ENCODE peak calls at places on chromosomes 16 and 17, in six cellular contexts. V, L, J, M, T and B are unnamed samples.

GRCh38 chr17:81959362-81960129 is 1.4 kb downstream of the NOTUM start:
- DNase-seq in T (peak; percentile 64), L (peak; percentile 65), J (peak; percentile 82), M (peak; percentile 40), V (peak; percentile 76), B (peak; percentile 52)

GRCh38 chr16:4734730-4735575 is 616 bp downstream of the DNAAF8 start:
- DNase-seq in T (peak; percentile 62), V (peak; percentile 96), J (peak; percentile 93), M (peak; percentile 58), L (peak; percentile 73), B (peak; percentile 79)

GRCh38 chr17:5711344-5711743 is 127.0 kb upstream of the NLRP1 start:
- DNase-seq in J (no peak), V (peak; percentile 82), T (no peak), L (no peak), M (no peak), B (no peak)

GRCh38 chr17:40458001-40458791 is 14.9 kb downstream of the IGFBP4 start:
- DNase-seq in T (no peak), L (peak; percentile 68), M (no peak), V (no peak), J (no peak), B (no peak)

GRCh38 chr16:53131363-53132071 is 76.7 kb downstream of the CHD9 start:
- DNase-seq in L (peak; percentile 48), M (no peak), T (peak; percentile 25), V (no peak), J (peak; percentile 27), B (no peak)

GRCh38 chr16:26787924-26788323 is 278.8 kb upstream of the C16orf82 start:
- DNase-seq in T (no peak), V (no peak), J (no peak), M (no peak), L (peak; percentile 42), B (no peak)

GRCh38 chr17:81022371-81022729 is 12.6 kb upstream of the BAIAP2 start:
- DNase-seq in L (no peak), J (no peak), T (no peak), M (no peak), V (no peak), B (no peak)

GRCh38 chr17:38656959-38657823 is 17.6 kb downstream of the EPOP start:
- DNase-seq in L (no peak), T (no peak), J (no peak), V (peak; percentile 49), M (no peak), B (no peak)

GRCh38 chr17:36529121-36529520 is 5.5 kb downstream of the MYO19 start:
- DNase-seq in L (peak; percentile 33), M (no peak), V (no peak), T (no peak), J (no peak), B (no peak)

GRCh38 chr16:52731219-52731875 is 184.4 kb upstream of the TOX3 start:
- DNase-seq in J (no peak), T (no peak), M (no peak), L (no peak), V (no peak), B (no peak)

GRCh38 chr17:16419929-16420271 is 4.5 kb downstream of the TRPV2 start:
- DNase-seq in V (no peak), J (no peak), M (no peak), L (no peak), T (no peak), B (no peak)

GRCh38 chr16:52629296-52629695 is 82.4 kb upstream of the TOX3 start:
- DNase-seq in V (no peak), L (no peak), M (no peak), J (no peak), T (no peak), B (no peak)

GRCh38 chr17:13099079-13099478 is 81.3 kb upstream of the ELAC2 start:
- DNase-seq in L (no peak), M (no peak), J (no peak), T (no peak), V (peak; percentile 16), B (no peak)

GRCh38 chr17:1762906-1763829 is 1.3 kb downstream of the SERPINF1 start:
- DNase-seq in L (peak; percentile 38), J (no peak), M (no peak), V (peak; percentile 72), T (no peak), B (no peak)

GRCh38 chr17:81901167-81902022 is 643 bp upstream of the NPB start:
- DNase-seq in M (no peak), J (no peak), V (no peak), L (no peak), T (no peak), B (no peak)

GRCh38 chr17:43805117-43805516 is 24.9 kb downstream of the CFAP97D1 start:
- DNase-seq in T (no peak), L (no peak), J (no peak), M (no peak), V (no peak), B (no peak)

GRCh38 chr16:57471209-57471608 is 8.7 kb downstream of the POLR2C start:
- DNase-seq in V (no peak), M (no peak), T (no peak), J (no peak), L (peak; percentile 68), B (no peak)

GRCh38 chr16:64657316-64658011 is 464.4 kb downstream of the CDH11 start:
- DNase-seq in L (no peak), M (no peak), J (no peak), V (no peak), T (no peak), B (no peak)

GRCh38 chr17:7862692-7863437 is 5.1 kb downstream of the CYB5D1 start:
- DNase-seq in J (no peak), T (peak; percentile 36), V (peak; percentile 82), M (peak; percentile 8), L (peak; percentile 66), B (peak; percentile 22)

GRCh38 chr17:30117548-30118155 is 1.0 kb downstream of the NSRP1 start:
- DNase-seq in J (no peak), V (no peak), T (no peak), M (no peak), L (no peak), B (no peak)

GRCh38 chr17:6286239-6286638 is 148.7 kb downstream of the AIPL1 start:
- DNase-seq in J (no peak), M (no peak), T (no peak), L (peak; percentile 17), V (no peak), B (no peak)

GRCh38 chr16:73405851-73406250 is 357.9 kb upstream of the ZFHX3 start:
- DNase-seq in M (no peak), L (no peak), T (no peak), V (no peak), J (no peak), B (no peak)

GRCh38 chr16:9557266-9557665 is 465.8 kb downstream of the HAPSTR1 start:
- DNase-seq in V (no peak), T (no peak), J (no peak), L (no peak), M (no peak), B (no peak)

GRCh38 chr17:14206891-14207290 is 29.8 kb downstream of the CDRT15 start:
- DNase-seq in M (no peak), L (no peak), V (no peak), J (no peak), T (no peak), B (no peak)

GRCh38 chr16:74999208-74999682 is 421 bp downstream of the ZNRF1 start:
- DNase-seq in V (no peak), J (no peak), M (no peak), L (no peak), T (peak; percentile 53), B (no peak)

GRCh38 chr16:30091474-30092372 is at the start of gene TBX6:
- DNase-seq in L (peak; percentile 91), V (peak; percentile 98), J (peak; percentile 89), M (peak; percentile 89), T (peak; percentile 83), B (peak; percentile 89)

GRCh38 chr17:27367121-27367981 is 73.4 kb downstream of the WSB1 start:
- DNase-seq in V (no peak), J (no peak), M (no peak), T (no peak), L (no peak), B (no peak)

GRCh38 chr17:78862073-78863023 is 21.7 kb upstream of the USP36 start:
- DNase-seq in L (peak; percentile 94), V (no peak), J (no peak), T (no peak), M (peak; percentile 44), B (no peak)